ENCODE peak calls at places on chromosome 21, in nine cellular contexts. D is NCI-H1092 treated with DMSO at 0.1 percent for 48 hours; H is cerebellar cortex; T is ACHN; P is stimulated activated CD8-positive, alpha-beta memory T cell treated with anti-CD3 and anti-CD28 coated beads, Interleukin-2, amount 100 ng/mL, for 1 hour; Y is left cardiac atrium; M is left ventricle myocardium superior; Q is EL; B is cardiac fibroblast. E is an unnamed sample.

GRCh38 chr21:15439726-15440125 is 290.1 kb upstream of the USP25 start:
- DNase-seq in D (no peak), H (no peak), T (no peak), P (no peak), Y (no peak), M (no peak), Q (no peak), B (no peak), E (no peak)

GRCh38 chr21:44755227-44755626 is 43.9 kb upstream of the TSPEAR start:
- DNase-seq in D (no peak), H (no peak), T (no peak), P (no peak), Y (no peak), M (no peak), Q (peak; percentile 52), B (peak; percentile 87), E (no peak)

GRCh38 chr21:25806053-25806452 is 71.3 kb downstream of the GABPA start:
- DNase-seq in D (no peak), H (no peak), T (no peak), P (no peak), Y (no peak), M (no peak), Q (peak; percentile 3), B (no peak), E (no peak)

GRCh38 chr21:28636988-28637691 is 355.5 kb downstream of the LTN1 start:
- DNase-seq in D (no peak), H (no peak), T (no peak), P (no peak), Y (no peak), M (no peak), Q (peak; percentile 94), B (peak; percentile 82), E (peak; percentile 89)

GRCh38 chr21:28674807-28675206 is 317.9 kb downstream of the LTN1 start:
- DNase-seq in D (no peak), H (no peak), T (no peak), P (no peak), Y (no peak), M (no peak), Q (no peak), B (no peak), E (no peak)

GRCh38 chr21:24418671-24419070 is 1188.6 kb downstream of the MRPL39 start:
- DNase-seq in D (no peak), H (no peak), T (no peak), P (no peak), Y (no peak), M (no peak), Q (no peak), B (no peak), E (no peak)

GRCh38 chr21:46091118-46091517 is 6.8 kb upstream of the COL6A2 start:
- DNase-seq in D (no peak), H (no peak), T (no peak), P (no peak), Y (no peak), M (no peak), Q (no peak), B (no peak), E (no peak)

GRCh38 chr21:42403611-42404231 is at the start of gene UBASH3A:
- DNase-seq in D (no peak), H (no peak), T (no peak), P (no peak), Y (no peak), M (no peak), Q (no peak), B (no peak), E (no peak)

GRCh38 chr21:41778974-41779600 is 12.2 kb upstream of the RIPK4 start:
- DNase-seq in D (peak; percentile 72), H (no peak), T (no peak), P (no peak), Y (no peak), M (no peak), Q (no peak), B (no peak), E (no peak)

GRCh38 chr21:31298618-31299269 is 45.3 kb downstream of the TIAM1 start:
- DNase-seq in D (no peak), H (no peak), T (no peak), P (no peak), Y (no peak), M (no peak), Q (no peak), B (no peak), E (no peak)

GRCh38 chr21:39137248-39138186 is 45.7 kb downstream of the PSMG1 start:
- DNase-seq in D (no peak), H (no peak), T (no peak), P (no peak), Y (no peak), M (no peak), Q (peak; percentile 67), B (peak; percentile 68), E (no peak)

GRCh38 chr21:31310750-31311149 is 33.3 kb downstream of the TIAM1 start:
- DNase-seq in D (peak; percentile 32), H (no peak), T (no peak), P (no peak), Y (no peak), M (no peak), Q (no peak), B (no peak), E (no peak)

GRCh38 chr21:42997053-42997452 is 22.7 kb downstream of the PKNOX1 start:
- DNase-seq in D (no peak), H (no peak), T (peak; percentile 76), P (no peak), Y (peak; percentile 75), M (peak; percentile 70), Q (peak; percentile 94), B (peak; percentile 96), E (peak; percentile 96)

GRCh38 chr21:45080639-45081414 is 6.4 kb downstream of the ADARB1 start:
- DNase-seq in D (no peak), H (no peak), T (peak; percentile 10), P (no peak), Y (no peak), M (no peak), Q (peak; percentile 79), B (peak; percentile 60), E (peak; percentile 61)

GRCh38 chr21:35457097-35457496 is 408.0 kb upstream of the RUNX1 start:
- DNase-seq in D (no peak), H (no peak), T (no peak), P (no peak), Y (no peak), M (no peak), Q (no peak), B (no peak), E (no peak)

GRCh38 chr21:39874759-39875158 is 7.5 kb downstream of the PCP4 start:
- DNase-seq in D (peak; percentile 66), H (no peak), T (no peak), P (no peak), Y (no peak), M (no peak), Q (no peak), B (no peak), E (no peak)

GRCh38 chr21:45330075-45330781 is 42.5 kb upstream of the POFUT2 start:
- DNase-seq in D (no peak), H (peak; percentile 52), T (peak; percentile 97), P (no peak), Y (peak; percentile 44), M (no peak), Q (peak; percentile 95), B (peak; percentile 87), E (peak; percentile 72)

GRCh38 chr21:32030146-32030652 is 157.4 kb downstream of the HUNK start:
- DNase-seq in D (no peak), H (no peak), T (no peak), P (no peak), Y (no peak), M (no peak), Q (no peak), B (no peak), E (no peak)

GRCh38 chr21:42705746-42706374 is 52.4 kb downstream of the PDE9A start:
- DNase-seq in D (no peak), H (no peak), T (no peak), P (no peak), Y (no peak), M (no peak), Q (no peak), B (no peak), E (no peak)

GRCh38 chr21:43598416-43599120 is 60.7 kb downstream of the HSF2BP start:
- DNase-seq in D (no peak), H (no peak), T (no peak), P (no peak), Y (no peak), M (no peak), Q (peak; percentile 93), B (peak; percentile 81), E (peak; percentile 86)

GRCh38 chr21:38662224-38662568 is 143.5 kb upstream of the ETS2 start:
- DNase-seq in D (no peak), H (no peak), T (no peak), P (no peak), Y (no peak), M (no peak), Q (no peak), B (no peak), E (no peak)

E was measured in HCEC 1CT.